ENCODE peak calls at places on chromosomes 2 and 18, in seven cellular contexts. C is H9; R is CD8-positive, alpha-beta T cell; I is B cell; M is fibroblast of lung; U is tibial nerve; P is IMR-90. V is an unnamed sample.

GRCh38 chr2:64735504-64735903 is 81.8 kb upstream of the SERTAD2 start:
- DNase-seq in R (no peak), P (no peak), I (no peak), C (no peak), M (no peak), U (no peak), V (no peak)

GRCh38 chr2:241908686-241909420 is 39.3 kb downstream of the RTP5 start:
- DNase-seq in M (no peak), R (no peak), P (no peak), C (peak), U (no peak), I (no peak), V (no peak)

GRCh38 chr2:64859208-64860161 is 129.7 kb upstream of the SLC1A4 start:
- DNase-seq in I (peak), P (peak), R (no peak), M (peak), U (peak), C (peak), V (peak)

GRCh38 chr2:63735263-63735662 is 106.4 kb upstream of the UGP2 start:
- DNase-seq in I (no peak), U (no peak), M (peak), C (no peak), R (no peak), P (peak), V (no peak)

GRCh38 chr18:25639601-25640000 is 287.6 kb upstream of the ZNF521 start:
- DNase-seq in M (peak), I (no peak), R (no peak), P (peak), U (no peak), C (no peak), V (no peak)

GRCh38 chr18:73842795-73843394 is 304.7 kb downstream of the FBXO15 start:
- DNase-seq in M (peak), R (no peak), U (peak), P (peak), I (peak), C (peak), V (peak)

GRCh38 chr18:2150566-2150965 is 420.7 kb downstream of the METTL4 start:
- DNase-seq in R (no peak), I (no peak), P (no peak), M (peak), C (no peak), U (no peak), V (no peak)

GRCh38 chr2:104846182-104846954 is 7.5 kb upstream of the POU3F3 start:
- DNase-seq in P (no peak), U (no peak), M (no peak), C (no peak), I (peak), R (no peak), V (no peak)

GRCh38 chr2:138081225-138082073 is 117.2 kb downstream of the HNMT start:
- DNase-seq in I (no peak), U (no peak), M (no peak), C (no peak), R (no peak), P (no peak), V (no peak)

GRCh38 chr2:120702061-120702460 is 33.6 kb upstream of the GLI2 start:
- DNase-seq in I (no peak), U (no peak), R (no peak), P (no peak), C (no peak), M (no peak), V (no peak)

GRCh38 chr18:4433762-4434161 is 21.3 kb downstream of the DLGAP1 start:
- DNase-seq in C (no peak), I (no peak), P (peak), R (no peak), U (no peak), M (peak), V (no peak)

GRCh38 chr18:33656889-33657288 is 78.9 kb downstream of the ASXL3 start:
- DNase-seq in P (no peak), M (no peak), C (no peak), U (no peak), R (no peak), I (no peak), V (no peak)

GRCh38 chr2:28394331-28394877 is 1.7 kb downstream of the FOSL2 start:
- DNase-seq in I (no peak), P (peak), C (no peak), M (peak), U (peak), R (no peak), V (peak)

DNA sequence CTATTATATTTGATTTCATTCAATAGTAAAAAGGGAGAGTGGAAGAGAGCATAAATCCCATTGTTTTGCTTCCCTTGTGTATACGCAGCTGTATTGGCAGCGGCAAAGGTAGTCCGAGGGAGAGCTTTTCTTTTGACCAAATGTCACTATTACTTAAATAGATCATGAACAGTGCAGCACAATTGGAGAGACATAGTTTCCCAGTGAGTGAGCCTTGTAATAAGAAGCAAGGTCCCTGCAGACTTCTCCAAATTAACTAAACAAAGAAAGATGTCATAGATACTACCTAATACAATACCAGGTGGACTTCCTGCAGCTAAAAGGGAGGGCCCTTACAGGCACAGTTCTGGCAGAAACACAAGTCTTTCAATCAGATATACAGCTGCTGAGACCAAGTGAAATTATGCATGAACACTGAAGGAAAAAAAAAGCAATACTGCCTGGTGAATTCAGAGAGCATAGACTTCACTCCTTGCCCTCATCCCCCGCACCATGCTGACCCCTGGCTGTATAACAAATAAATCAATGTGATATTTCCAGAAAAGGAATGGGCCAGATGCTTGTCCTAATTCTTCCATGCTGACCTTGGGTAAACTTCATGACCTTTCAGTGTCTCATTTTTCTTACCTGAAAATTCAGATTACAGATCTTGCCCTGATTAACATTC is 404.7 kb upstream of the CDH2 start:
- DNase-seq in U (no peak), R (no peak), C (no peak), I (no peak), M (no peak), P (no peak), V (no peak)
- TF ChIP-seq CTCF in U (no peak), R (no peak), C (no peak), I (no peak), M (no peak), P (no peak), V (no peak)

GRCh38 chr2:199958014-199958413 is 2.6 kb downstream of the MAIP1 start:
- DNase-seq in I (no peak), R (no peak), C (no peak), P (no peak), U (no peak), M (no peak), V (no peak)

GRCh38 chr2:199951023-199951422 is 4.3 kb downstream of the TYW5 start:
- DNase-seq in C (no peak), I (no peak), M (no peak), R (no peak), P (no peak), U (no peak), V (no peak)

GRCh38 chr2:199955007-199955338 is 318 bp downstream of the TYW5 start:
- DNase-seq in R (no peak), M (no peak), C (no peak), U (no peak), I (no peak), P (no peak), V (no peak)

GRCh38 chr2:199956062-199956380 is 639 bp downstream of the MAIP1 start:
- DNase-seq in U (no peak), M (no peak), P (no peak), C (no peak), I (no peak), R (no peak), V (no peak)

DNA sequence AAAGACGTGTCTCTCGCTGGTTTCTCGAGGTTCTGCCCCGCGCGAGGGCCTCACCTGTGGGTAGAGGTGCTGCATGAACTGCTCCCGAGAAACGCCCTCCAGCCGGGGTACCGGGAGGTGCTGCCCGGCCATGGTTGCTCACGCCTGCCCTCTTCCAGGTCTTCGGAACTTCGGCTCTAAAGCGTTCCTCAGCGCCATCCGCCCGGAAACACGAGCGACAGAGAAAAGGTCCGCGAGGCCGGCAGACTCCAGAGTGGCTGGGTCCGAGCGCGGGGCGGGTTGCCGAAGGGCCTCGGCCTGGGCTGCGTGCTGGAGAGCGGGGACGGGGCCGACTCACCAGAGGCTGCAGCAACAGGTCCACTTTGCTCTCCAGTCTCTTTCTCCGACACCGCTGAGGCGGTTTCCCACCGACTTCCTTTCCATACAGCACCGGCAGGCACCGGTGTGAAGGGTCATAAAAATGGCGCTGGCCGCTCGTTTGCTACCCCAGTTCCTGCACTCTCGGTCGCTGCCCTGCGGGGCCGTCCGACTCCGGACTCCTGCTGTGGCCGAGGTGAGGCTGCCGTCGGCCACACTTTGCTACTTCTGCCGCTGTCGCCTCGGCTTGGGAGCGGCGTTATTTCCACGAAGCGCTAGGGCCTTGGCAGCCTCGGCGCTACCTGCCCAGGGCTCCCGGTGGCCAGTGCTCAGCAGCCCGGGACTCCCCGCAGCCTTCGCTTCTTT is at the start of the genes MAIP1 and TYW5:
- DNase-seq in P (peak), U (peak), C (peak), I (peak), R (peak), M (peak), V (peak)
- TF ChIP-seq CTCF in P (peak), U (peak), C (peak), I (no peak), R (no peak), M (peak), V (peak)

DNA sequence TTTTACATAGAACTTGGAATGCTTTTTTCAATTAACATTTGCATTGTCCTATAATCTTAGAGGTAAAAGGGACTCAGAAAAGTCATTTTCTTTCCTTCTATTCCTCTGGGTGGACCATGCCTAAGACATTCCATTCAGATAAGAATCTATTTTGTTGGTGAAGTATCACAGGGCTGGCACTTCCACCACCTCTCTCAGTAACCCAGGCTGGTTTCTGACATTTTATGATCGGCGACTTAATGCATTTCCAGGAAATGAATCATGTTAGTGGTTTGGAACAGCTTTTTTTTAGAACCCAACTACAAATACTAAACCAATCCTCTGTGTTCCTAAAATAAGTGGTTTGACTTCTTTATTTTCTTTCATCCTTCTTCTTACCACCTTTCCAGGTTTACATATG is 27.0 kb downstream of the GAD1 start:
- DNase-seq in M (peak), I (no peak), P (peak), R (no peak), C (no peak), U (no peak), V (no peak)
- TF ChIP-seq CTCF in M (no peak), I (no peak), P (no peak), R (no peak), C (no peak), U (no peak), V (no peak)

GRCh38 chr2:239695728-239696240 is 295.0 kb upstream of the HDAC4 start:
- DNase-seq in C (no peak), R (peak), U (no peak), P (no peak), I (no peak), M (no peak), V (no peak)

GRCh38 chr2:239693761-239694415 is 293.1 kb upstream of the HDAC4 start:
- DNase-seq in I (no peak), C (no peak), P (no peak), R (peak), M (no peak), U (no peak), V (no peak)

GRCh38 chr2:239696559-239697207 is 295.9 kb upstream of the HDAC4 start:
- DNase-seq in R (peak), M (no peak), I (no peak), P (no peak), U (no peak), C (no peak), V (no peak)

GRCh38 chr2:239694487-239694886 is 293.7 kb upstream of the HDAC4 start:
- DNase-seq in I (no peak), R (no peak), U (no peak), C (no peak), P (no peak), M (no peak), V (no peak)

GRCh38 chr2:239695106-239695727 is 294.4 kb upstream of the HDAC4 start:
- DNase-seq in M (no peak), P (no peak), I (no peak), C (no peak), U (no peak), R (peak), V (no peak)
- TF ChIP-seq CTCF in M (no peak), P (no peak), I (no peak), C (no peak), U (no peak), R (no peak), V (no peak)

DNA sequence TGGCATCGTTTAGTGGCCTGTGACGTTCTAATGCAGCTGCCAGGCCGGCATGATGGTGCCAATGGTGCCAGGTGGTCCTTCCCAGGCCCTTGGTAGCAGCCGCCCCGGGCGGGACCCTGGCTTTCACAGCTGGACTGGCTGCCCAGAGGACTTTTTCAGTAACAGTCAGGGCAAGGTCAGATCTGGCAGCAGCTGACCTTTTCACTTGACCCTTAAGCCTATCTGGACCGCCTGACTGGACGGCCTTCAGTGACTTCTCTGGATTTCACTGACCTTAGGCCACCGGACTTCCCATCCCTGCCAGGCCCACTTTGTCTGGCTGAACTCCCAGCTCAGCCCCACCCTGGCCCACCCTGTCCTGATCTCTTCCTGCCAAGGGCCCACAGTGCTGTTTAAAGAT is 15.9 kb downstream of the TRIB2 start:
- DNase-seq in R (no peak), I (no peak), U (peak), P (no peak), C (no peak), M (no peak), V (no peak)
- TF ChIP-seq CTCF in R (no peak), I (no peak), U (no peak), P (no peak), C (no peak), M (no peak), V (no peak)

GRCh38 chr2:168244318-168244717 is 3.1 kb downstream of the STK39 start:
- DNase-seq in P (no peak), R (no peak), I (no peak), C (no peak), U (no peak), M (peak), V (no peak)

GRCh38 chr2:168246072-168246482 is 1.3 kb downstream of the STK39 start:
- DNase-seq in R (no peak), P (no peak), I (no peak), U (no peak), C (no peak), M (no peak), V (no peak)

GRCh38 chr2:168247341-168248305 is at the start of gene STK39:
- DNase-seq in M (peak), P (peak), R (peak), I (peak), U (peak), C (peak), V (peak)

GRCh38 chr2:168245074-168245825 is 2.1 kb downstream of the STK39 start:
- DNase-seq in U (no peak), M (peak), I (no peak), R (no peak), P (no peak), C (no peak), V (no peak)

GRCh38 chr2:168246483-168247340 is 683 bp downstream of the STK39 start:
- DNase-seq in M (peak), P (peak), I (peak), U (peak), R (peak), C (peak), V (peak)
- TF ChIP-seq CTCF in M (peak), P (peak), I (peak), U (peak), R (no peak), C (peak), V (peak)

GRCh38 chr2:26670171-26670570 is 22.4 kb upstream of the KCNK3 start:
- DNase-seq in U (no peak), C (no peak), I (no peak), P (peak), M (no peak), R (no peak), V (no peak)
- TF ChIP-seq CTCF in U (no peak), C (no peak), I (no peak), P (no peak), M (no peak), R (no peak), V (no peak)

V was measured in dorsolateral prefrontal cortex.